ENCODE peak calls at places on chromosomes 2 and 18, in six cellular contexts. C is esophagus squamous epithelium, X is neural progenitor cell, L is transverse colon, P is GM23248, R is thoracic aorta. U is an unnamed sample.

GRCh38 chr18:10851824-10852225 is 297.5 kb downstream of the PIEZO2 start:
- DNase-seq in L (no peak), P (peak), R (no peak), X (peak), C (no peak), U (no peak)

GRCh38 chr2:8654041-8654440 is 27.8 kb upstream of the ID2 start:
- DNase-seq in X (no peak), L (no peak), R (no peak), C (no peak), P (no peak), U (no peak)

GRCh38 chr18:57561728-57562423 is 24.6 kb downstream of the FECH start:
- DNase-seq in X (peak), R (no peak), P (peak), C (no peak), L (no peak), U (no peak)

GRCh38 chr2:62570861-62571698 is 65.1 kb upstream of the TMEM17 start:
- DNase-seq in X (peak), L (peak), C (no peak), P (peak), R (no peak), U (no peak)

GRCh38 chr2:99337931-99338580 is 867 bp downstream of the EIF5B start:
- DNase-seq in X (peak), C (no peak), R (no peak), P (peak), L (no peak), U (no peak)

GRCh38 chr2:48483916-48484315 is 46.0 kb upstream of the STON1 start:
- DNase-seq in X (no peak), C (no peak), P (no peak), R (no peak), L (no peak), U (no peak)

GRCh38 chr2:167842047-167842446 is 405.3 kb downstream of the STK39 start:
- DNase-seq in C (no peak), P (no peak), X (no peak), R (no peak), L (no peak), U (no peak)

GRCh38 chr2:117832905-117833613 is 18.6 kb downstream of the DDX18 start:
- DNase-seq in C (no peak), L (no peak), X (peak), R (no peak), P (peak), U (no peak)

GRCh38 chr2:9206991-9207640 is 504 bp downstream of the ASAP2 start:
- DNase-seq in X (no peak), L (peak), C (no peak), P (peak), R (no peak), U (no peak)

GRCh38 chr18:6414723-6415362 is at the start of gene L3MBTL4:
- DNase-seq in R (no peak), L (peak), C (no peak), P (peak), X (peak), U (no peak)

GRCh38 chr2:62291052-62291451 is 95.1 kb downstream of the B3GNT2 start:
- DNase-seq in R (no peak), X (no peak), P (no peak), L (no peak), C (no peak), U (no peak)

GRCh38 chr2:32743480-32744236 is 115.8 kb downstream of the TTC27 start:
- DNase-seq in L (no peak), R (no peak), X (no peak), C (no peak), P (no peak), U (no peak)

GRCh38 chr2:32745675-32746074 is 117.8 kb downstream of the TTC27 start:
- DNase-seq in X (no peak), C (no peak), L (no peak), P (peak), R (no peak), U (no peak)

GRCh38 chr2:32745191-32745590 is 117.3 kb downstream of the TTC27 start:
- DNase-seq in R (no peak), X (no peak), L (no peak), P (peak), C (no peak), U (no peak)

GRCh38 chr2:32748158-32748557 is 120.3 kb downstream of the TTC27 start:
- DNase-seq in P (no peak), C (no peak), L (no peak), X (no peak), R (no peak), U (no peak)

DNA sequence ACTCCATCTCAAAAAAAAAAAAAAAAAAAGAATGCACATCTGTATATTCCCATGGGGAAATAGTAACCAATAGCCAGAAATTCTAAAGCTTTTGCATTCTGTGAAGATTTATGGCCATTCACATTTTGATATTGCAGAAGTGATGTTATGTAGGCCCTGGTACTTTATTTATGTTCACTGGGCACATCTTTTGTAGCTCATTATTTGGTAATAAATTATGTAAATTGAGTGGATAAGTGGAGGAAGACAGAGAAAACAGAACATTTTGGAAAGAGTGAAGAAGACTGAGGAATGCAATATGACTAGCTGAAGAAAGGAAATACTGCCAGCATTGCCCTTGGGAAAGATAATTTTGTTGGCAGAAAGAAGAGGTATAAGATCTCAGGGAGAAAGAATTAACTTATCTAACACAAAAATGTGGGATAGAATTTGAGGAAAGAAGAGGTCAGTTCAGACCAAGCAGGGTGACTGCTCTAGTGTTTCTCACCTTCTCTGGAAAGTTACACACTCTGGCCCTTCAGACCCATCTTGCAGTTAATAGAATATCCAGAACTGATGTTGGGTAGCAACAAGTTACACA is 118.8 kb downstream of the TTC27 start:
- DNase-seq in C (no peak), L (no peak), R (no peak), P (peak), X (no peak), U (no peak)
- H3K27ac ChIP-seq in C (no peak), L (no peak), R (no peak), P (no peak), X (no peak), U (no peak)

GRCh38 chr2:45814951-45815621 is 163.6 kb downstream of the PRKCE start:
- DNase-seq in X (peak), C (no peak), P (no peak), L (no peak), R (no peak), U (no peak)
- H3K27ac ChIP-seq in X (peak), C (no peak), P (no peak), L (peak), R (no peak), U (no peak)

DNA sequence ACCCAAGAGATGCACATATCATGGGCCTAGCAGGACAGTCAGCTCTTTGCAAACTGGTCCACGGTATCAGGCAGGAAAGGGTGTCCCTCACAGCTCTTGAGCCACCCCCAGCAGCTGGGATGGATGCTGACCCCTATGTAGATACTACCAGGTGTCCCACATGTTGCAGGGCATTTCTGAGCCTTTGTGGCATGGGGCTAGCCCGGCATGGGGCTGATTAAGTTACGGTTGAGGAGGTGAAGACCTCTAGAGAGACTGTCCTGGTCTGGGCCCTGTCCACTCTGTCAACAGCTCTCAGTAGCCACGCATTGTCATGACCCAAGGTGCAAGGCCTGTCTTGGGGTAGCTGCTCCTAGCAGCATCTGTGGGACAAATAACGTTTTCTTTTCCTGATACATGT is 6.7 kb downstream of the LDLRAD4 start:
- DNase-seq in P (no peak), L (no peak), X (no peak), C (no peak), R (no peak), U (no peak)
- H3K27ac ChIP-seq in P (no peak), L (no peak), X (no peak), C (no peak), R (no peak), U (no peak)

DNA sequence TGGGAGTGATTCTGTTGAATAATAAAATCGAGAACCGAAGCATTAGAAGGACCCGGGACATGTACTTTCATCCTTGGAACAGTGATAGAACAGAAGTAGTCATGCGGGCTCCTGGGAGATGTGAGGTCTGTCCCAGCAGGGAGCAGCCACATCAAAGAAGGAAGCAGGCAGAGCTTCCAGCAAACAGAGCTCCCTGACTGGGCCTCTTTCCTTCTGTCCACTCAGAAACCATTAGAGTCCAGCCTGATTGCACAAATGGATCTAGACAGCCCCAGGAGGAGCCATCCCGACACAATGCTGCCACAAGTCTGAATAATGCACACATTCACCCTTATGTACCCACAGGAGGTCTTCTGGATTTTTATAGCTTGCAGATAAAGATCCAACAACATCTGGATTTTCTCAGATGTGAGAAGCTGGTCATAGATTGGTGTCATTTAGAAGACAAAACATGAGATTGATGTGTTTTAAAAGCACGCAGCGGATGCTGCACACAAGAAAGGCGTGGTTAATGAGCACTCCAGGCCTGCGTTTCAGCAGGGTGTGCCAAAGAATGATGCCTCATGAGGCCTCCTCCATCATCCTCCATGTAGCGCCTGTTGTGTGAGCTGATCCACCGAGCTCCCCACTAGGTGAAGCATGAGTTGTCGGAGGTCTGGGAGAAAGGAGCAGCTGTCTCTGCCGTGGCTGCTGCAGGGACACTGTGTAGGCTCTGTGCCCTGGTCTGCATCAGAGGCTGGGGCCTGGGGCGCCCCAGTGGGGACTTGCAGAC is 60.5 kb downstream of the MTCL1 start:
- DNase-seq in P (peak), L (no peak), X (no peak), C (no peak), R (no peak), U (no peak)
- H3K27ac ChIP-seq in P (peak), L (peak), X (peak), C (no peak), R (no peak), U (no peak)

GRCh38 chr2:95297639-95298395 is 670 bp downstream of the KCNIP3 start:
- DNase-seq in C (no peak), P (no peak), L (no peak), R (no peak), X (no peak), U (no peak)
- H3K27ac ChIP-seq in C (no peak), P (no peak), L (no peak), R (no peak), X (no peak), U (no peak)

GRCh38 chr18:77714716-77715115 is 465.1 kb downstream of the GALR1 start:
- DNase-seq in X (no peak), P (no peak), C (no peak), L (no peak), R (no peak), U (no peak)
- H3K27ac ChIP-seq in X (no peak), P (no peak), C (no peak), L (no peak), R (no peak), U (no peak)

GRCh38 chr2:1743396-1744150 is 742 bp downstream of the PXDN start:
- DNase-seq in R (no peak), C (no peak), X (peak), P (peak), L (no peak), U (no peak)
- H3K27ac ChIP-seq in R (peak), C (peak), X (peak), P (peak), L (peak), U (no peak)